ENCODE peak calls at places on chromosomes 4 and X, in six cellular contexts. N is stimulated activated naive CD8-positive, alpha-beta T cell treated with anti-CD3 and anti-CD28 coated beads, Interleukin-15, Interleukin-2, amounts not matched to agents 100 U/mL and 50 U/mL, for 24 hours; F is astrocyte of the spinal cord; X is nucleus accumbens; W is A172; T is lower leg skin. B is an unnamed sample.
A peak's percentile ranks its signal among the peaks of the same experiment; 100 is the strongest.

GRCh38 chr4:8179771-8180170 is 19.3 kb upstream of the SH3TC1 start:
- DNase-seq in N (no peak), F (no peak), X (no peak), W (no peak), T (no peak), B (no peak)

GRCh38 chr4:88204882-88205281 is 46.4 kb upstream of the ABCG2 start:
- DNase-seq in N (no peak), F (no peak), X (no peak), W (no peak), T (no peak), B (no peak)

GRCh38 chrX:107450823-107451509 is 1.5 kb downstream of the FRMPD3 start:
- DNase-seq in N (peak; percentile 37), F (no peak), X (no peak), W (no peak), T (no peak), B (no peak)

GRCh38 chrX:121322159-121322558 is 274.7 kb downstream of the GLUD2 start:
- DNase-seq in N (no peak), F (no peak), X (no peak), W (no peak), T (no peak), B (no peak)

GRCh38 chr4:38728651-38729141 is 54.1 kb downstream of the TLR10 start:
- DNase-seq in N (no peak), F (no peak), X (no peak), W (peak; percentile 11), T (no peak), B (no peak)

GRCh38 chrX:11532291-11533075 is 133.2 kb downstream of the ARHGAP6 start:
- DNase-seq in N (no peak), F (no peak), X (no peak), W (peak; percentile 14), T (no peak), B (no peak)

GRCh38 chr4:155828628-155829027 is 37.4 kb downstream of the ASIC5 start:
- DNase-seq in N (no peak), F (peak; percentile 81), X (no peak), W (no peak), T (no peak), B (no peak)

GRCh38 chrX:9913041-9913440 is 54.1 kb upstream of the CLDN34 start:
- DNase-seq in N (no peak), F (peak; percentile 58), X (no peak), W (no peak), T (no peak), B (no peak)

GRCh38 chr4:10095296-10095991 is 21.2 kb downstream of the WDR1 start:
- DNase-seq in N (peak; percentile 69), F (no peak), X (no peak), W (peak; percentile 67), T (no peak), B (no peak)

GRCh38 chr4:64807821-64808220 is 398.6 kb upstream of the TECRL start:
- DNase-seq in N (no peak), F (peak; percentile 21), X (no peak), W (no peak), T (no peak), B (no peak)

GRCh38 chrX:25548806-25549205 is 533.0 kb upstream of the ARX start:
- DNase-seq in N (no peak), F (no peak), X (no peak), W (peak; percentile 69), T (no peak), B (no peak)

GRCh38 chr4:137641554-137641953 is 109.3 kb upstream of the PCDH18 start:
- DNase-seq in N (no peak), F (peak; percentile 38), X (no peak), W (no peak), T (peak; percentile 54), B (no peak)

GRCh38 chrX:83759872-83760271 is 101.1 kb upstream of the CYLC1 start:
- DNase-seq in N (no peak), F (no peak), X (no peak), W (no peak), T (no peak), B (no peak)

GRCh38 chr4:75848891-75849290 is 53.4 kb downstream of the PPEF2 start:
- DNase-seq in N (no peak), F (peak; percentile 50), X (no peak), W (peak; percentile 50), T (no peak), B (no peak)

GRCh38 chrX:140508958-140509357 is 4.1 kb upstream of the SOX3 start:
- DNase-seq in N (no peak), F (no peak), X (no peak), W (no peak), T (no peak), B (no peak)

GRCh38 chr4:67939195-67939594 is 24.1 kb downstream of the TMPRSS11A start:
- DNase-seq in N (no peak), F (no peak), X (no peak), W (no peak), T (no peak), B (no peak)

GRCh38 chr4:81165853-81166430 is 49.1 kb downstream of the PRKG2 start:
- DNase-seq in N (no peak), F (no peak), X (no peak), W (no peak), T (peak; percentile 41), B (no peak)

GRCh38 chr4:110449947-110450346 is 26.0 kb upstream of the ENPEP start:
- DNase-seq in N (no peak), F (no peak), X (no peak), W (no peak), T (no peak), B (no peak)

GRCh38 chr4:2364654-2365053 is 53.8 kb downstream of the ZFYVE28 start:
- DNase-seq in N (peak; percentile 69), F (peak; percentile 13), X (peak; percentile 31), W (no peak), T (no peak), B (no peak)

GRCh38 chrX:46327229-46328081 is 217.8 kb downstream of the ZNF674 start:
- DNase-seq in N (no peak), F (peak; percentile 29), X (no peak), W (peak; percentile 91), T (peak; percentile 15), B (no peak)

GRCh38 chr4:40886931-40887330 is 137.2 kb downstream of the NSUN7 start:
- DNase-seq in N (no peak), F (peak; percentile 15), X (no peak), W (no peak), T (no peak), B (no peak)